ENCODE peak calls at places on chromosomes 4 and X, in four cellular contexts. W is SK-N-SH, T is MM.1S, O is GM23248. G is an unnamed sample.

GRCh38 chr4:94757192-94758140 is at the start of gene BMPR1B:
- DNase-seq in W (peak; percentile 82), T (no peak), O (peak; percentile 82), G (peak; percentile 65)

GRCh38 chr4:1598641-1599481 is 85.3 kb downstream of the FAM53A start:
- DNase-seq in W (no peak), O (no peak), T (no peak), G (no peak)

GRCh38 chrX:8748855-8749254 is 16.9 kb upstream of the ANOS1 start:
- DNase-seq in W (peak; percentile 47), O (peak; percentile 43), T (no peak), G (peak; percentile 65)

GRCh38 chrX:7068939-7069367 is 78.6 kb upstream of the STS start:
- DNase-seq in T (no peak), W (peak; percentile 65), O (peak; percentile 3), G (no peak)

GRCh38 chr4:45079616-45080015 is 353.3 kb upstream of the GNPDA2 start:
- DNase-seq in O (no peak), W (no peak), T (no peak), G (no peak)

GRCh38 chrX:2692221-2693122 is 1.4 kb downstream of the CD99 start:
- DNase-seq in O (peak; percentile 70), W (peak; percentile 17), T (no peak), G (peak; percentile 31)

GRCh38 chr4:38075370-38076152 is 115.4 kb downstream of the PTTG2 start:
- DNase-seq in O (peak; percentile 75), W (no peak), T (peak; percentile 45), G (no peak)

GRCh38 chr4:128353791-128354190 is 66.2 kb upstream of the PGRMC2 start:
- DNase-seq in W (no peak), T (no peak), O (peak; percentile 51), G (peak; percentile 26)

GRCh38 chr4:39469429-39470077 is 10.7 kb downstream of the LIAS start:
- DNase-seq in O (peak; percentile 92), W (peak; percentile 62), T (peak; percentile 76), G (peak; percentile 85)

GRCh38 chrX:54639346-54640102 is 109.5 kb downstream of the GNL3L start:
- DNase-seq in W (peak; percentile 76), T (peak; percentile 95), O (peak; percentile 97), G (peak; percentile 91)

GRCh38 chr4:145843651-145844050 is 95.0 kb downstream of the ZNF827 start:
- DNase-seq in W (no peak), T (no peak), O (no peak), G (no peak)

GRCh38 chr4:133394971-133395627 is 246.0 kb downstream of the PCDH10 start:
- DNase-seq in O (no peak), W (no peak), T (no peak), G (no peak)

GRCh38 chrX:8704184-8704583 is 27.8 kb downstream of the ANOS1 start:
- DNase-seq in W (no peak), O (no peak), T (no peak), G (no peak)

GRCh38 chr4:134628074-134628473 is 426.5 kb upstream of the PABPC4L start:
- DNase-seq in T (no peak), O (no peak), W (no peak), G (no peak)

GRCh38 chr4:74328501-74328900 is 20.2 kb downstream of the EPGN start:
- DNase-seq in T (no peak), O (peak; percentile 65), W (no peak), G (no peak)

GRCh38 chrX:20481632-20482031 is 214.9 kb upstream of the RPS6KA3 start:
- DNase-seq in W (no peak), O (peak; percentile 39), T (no peak), G (no peak)

GRCh38 chrX:38804481-38805293 is 3.4 kb downstream of the MID1IP1 start:
- DNase-seq in O (peak; percentile 70), T (peak; percentile 29), W (peak; percentile 52), G (peak; percentile 28)

GRCh38 chr4:2253160-2254084 is 8.5 kb downstream of the MXD4 start:
- DNase-seq in W (peak; percentile 21), T (no peak), O (no peak), G (no peak)

GRCh38 chr4:101885574-101885973 is 95.0 kb downstream of the BANK1 start:
- DNase-seq in O (no peak), T (no peak), W (no peak), G (peak; percentile 81)

GRCh38 chr4:127856485-127857447 is 23.9 kb upstream of the PLK4 start:
- DNase-seq in T (no peak), W (no peak), O (peak; percentile 93), G (peak; percentile 56)

GRCh38 chrX:33379839-33380238 is 168.5 kb upstream of the DMD start:
- DNase-seq in T (no peak), W (no peak), O (no peak), G (no peak)

GRCh38 chr4:102623622-102624021 is 122.5 kb downstream of the NFKB1 start:
- DNase-seq in T (no peak), W (peak; percentile 44), O (peak; percentile 21), G (peak; percentile 40)

GRCh38 chr4:188107931-188108843 is 1.2 kb downstream of the TRIML2 start:
- DNase-seq in O (peak; percentile 1), T (no peak), W (no peak), G (peak; percentile 21)

GRCh38 chr4:154714339-154715040 is 29.3 kb upstream of the LRAT start:
- DNase-seq in T (no peak), W (no peak), O (no peak), G (peak; percentile 40)

GRCh38 chr4:14810568-14810967 is 191.7 kb upstream of the CPEB2 start:
- DNase-seq in T (no peak), W (no peak), O (no peak), G (no peak)

GRCh38 chrX:149569770-149570169 is 17.5 kb downstream of the MAGEA9B start:
- DNase-seq in T (no peak), W (no peak), O (no peak), G (peak; percentile 1)

GRCh38 chrX:39244146-39244545 is 442.9 kb downstream of the MID1IP1 start:
- DNase-seq in O (peak; percentile 4), W (no peak), T (no peak), G (no peak)

GRCh38 chr4:17763352-17763890 is 18.0 kb downstream of the FAM184B start:
- DNase-seq in O (no peak), W (peak; percentile 39), T (no peak), G (no peak)

GRCh38 chr4:112327950-112328349 is 30.8 kb downstream of the ALPK1 start:
- DNase-seq in O (peak; percentile 70), W (peak; percentile 27), T (peak; percentile 72), G (peak; percentile 72)

DNA sequence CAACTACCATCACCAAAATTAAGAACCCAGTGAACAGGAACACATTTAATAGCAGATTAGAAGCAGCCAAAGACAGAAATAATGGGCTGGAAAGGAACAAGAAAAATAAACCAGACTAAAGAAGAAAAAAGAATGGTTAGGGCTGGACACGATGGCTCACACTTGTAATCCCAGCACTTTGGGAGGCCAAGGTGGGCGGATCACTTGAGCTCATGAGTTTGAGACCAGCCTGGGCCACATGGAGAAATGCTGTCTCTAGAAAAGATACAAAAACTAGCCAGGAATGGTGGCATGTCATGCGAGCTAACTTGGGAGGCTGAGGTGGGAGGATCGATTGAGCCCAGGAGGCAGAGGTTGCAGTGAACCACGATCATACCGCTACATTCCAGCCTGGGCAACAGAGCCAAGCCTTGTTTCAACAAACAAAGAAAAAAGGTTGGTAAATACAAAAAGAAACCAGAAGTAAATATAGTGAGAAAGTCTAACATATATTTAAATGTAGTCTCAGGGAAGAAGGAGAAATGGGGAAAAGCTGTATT is 102.0 kb downstream of the AFAP1 start:
- DNase-seq in O (no peak), T (no peak), W (no peak), G (no peak)
- H3K9me2 ChIP-seq in O (no peaks in the 10 kb centered on the region), T (no peaks in the 10 kb centered on the region), W (no peaks in the 10 kb centered on the region), G (no peaks in the 10 kb centered on the region)

GRCh38 chrX:87525771-87526229 is 8.2 kb downstream of the KLHL4 start:
- DNase-seq in T (no peak), O (peak; percentile 23), W (no peak), G (peak; percentile 70)

GRCh38 chrX:87526281-87526680 is 8.7 kb downstream of the KLHL4 start:
- DNase-seq in W (no peak), O (no peak), T (no peak), G (peak; percentile 6)

DNA sequence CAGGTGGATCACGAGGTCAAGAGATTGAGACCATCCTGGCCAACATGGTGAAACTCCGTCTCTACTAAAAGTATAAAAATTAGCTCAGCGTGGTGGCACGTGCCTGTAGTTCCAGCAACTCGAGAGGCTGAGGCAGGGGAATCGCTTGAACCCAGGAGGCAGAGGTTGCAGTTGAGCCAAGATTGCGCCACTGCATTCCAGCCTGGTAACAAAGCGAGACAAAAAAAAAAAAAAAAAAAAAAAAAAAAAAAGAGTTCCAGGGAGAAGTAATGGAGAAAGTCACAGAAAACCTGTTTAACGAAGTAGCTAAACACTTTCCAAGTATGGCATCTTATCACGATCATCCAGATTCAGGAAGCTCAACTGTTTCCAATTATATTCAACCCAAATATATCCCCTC is 10.9 kb downstream of the KLHL4 start:
- DNase-seq in O (no peak), T (no peak), W (no peak), G (no peak)
- H3K9ac ChIP-seq in O (no peak overlapping the region), T (no peak overlapping the region), W (no peak overlapping the region), G (no peak overlapping the region)

DNA sequence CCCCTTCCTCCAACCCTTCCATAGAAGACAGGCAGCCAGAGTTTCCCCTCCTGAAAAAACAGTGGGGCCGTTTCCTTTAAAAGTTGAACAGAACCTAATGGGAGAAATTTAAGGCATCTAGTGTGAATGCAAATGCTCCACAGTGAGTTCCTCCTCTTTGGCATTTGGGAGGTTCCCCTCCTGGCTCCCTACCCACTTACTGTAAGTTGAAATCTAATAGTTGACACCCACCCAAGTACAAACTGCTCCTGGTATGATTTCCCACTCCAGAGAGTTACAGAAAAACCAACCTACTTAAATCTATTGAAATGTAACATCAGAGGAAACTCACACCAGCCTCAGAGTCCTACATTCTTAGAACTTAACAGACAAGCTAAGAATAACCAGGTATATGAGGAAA is 17.6 kb downstream of the ENPEP start:
- DNase-seq in T (no peak), O (no peak), W (no peak), G (no peak)
- H3K9me2 ChIP-seq in T (no peaks in the 10 kb centered on the region), O (no peaks in the 10 kb centered on the region), W (no peaks in the 10 kb centered on the region), G (no peaks in the 10 kb centered on the region)

DNA sequence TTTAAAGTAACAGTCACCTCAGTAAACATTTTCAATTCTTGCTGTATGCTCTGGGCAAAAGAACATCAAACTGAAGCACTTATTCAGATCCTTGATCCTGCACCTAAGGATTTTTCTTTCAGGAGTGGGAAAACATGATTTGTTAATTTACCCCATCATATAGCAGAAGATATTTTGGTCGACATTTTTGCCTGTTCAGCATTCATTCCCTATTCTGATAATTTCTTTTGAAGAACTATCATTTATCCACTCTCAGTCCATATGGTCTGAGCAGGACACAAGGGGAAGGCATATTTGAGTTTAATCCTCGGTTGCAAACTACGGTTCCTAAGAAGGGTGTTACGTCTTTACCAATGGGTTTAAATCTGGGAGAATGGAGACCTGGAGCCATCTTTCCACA is 1.2 kb upstream of the CLOCK start:
- DNase-seq in W (no peak), T (no peak), O (no peak), G (no peak)
- H3K9ac ChIP-seq in W (peak overlapping the region; percentile 89), T (peak overlapping the region; percentile 78), O (peak overlapping the region; percentile 89), G (peak overlapping the region; percentile 88)

G was measured in PC-3.